ENCODE peak calls at places on chromosomes 3 and 15, in seven cellular contexts. One of them, this sample, is unnamed. For H3K4me1, the result is how much of the 10 kb centered on the place peaks cover.

GRCh38 chr3:43923101-43923979 is 232.6 kb downstream of the ABHD5 start:
- DNase-seq in fibroblast of lung: no peak
- DNase-seq in K562: no peak
- DNase-seq in neural progenitor cell: no peak
- DNase-seq in left lung: no peak
- DNase-seq in gastrocnemius medialis: no peak
- DNase-seq in adrenal gland: no peak
- DNase-seq in this sample: no peak

GRCh38 chr3:67595424-67595823 is 59.0 kb downstream of the SUCLG2 start:
- DNase-seq in left lung: no peak
- DNase-seq in fibroblast of lung: no peak
- DNase-seq in adrenal gland: no peak
- DNase-seq in K562: no peak
- DNase-seq in gastrocnemius medialis: no peak
- DNase-seq in neural progenitor cell: no peak
- DNase-seq in this sample: no peak

GRCh38 chr15:56205061-56205876 is 38.4 kb downstream of the RFX7 start:
- DNase-seq in fibroblast of lung: peak
- DNase-seq in gastrocnemius medialis: no peak
- DNase-seq in K562: no peak
- DNase-seq in left lung: no peak
- DNase-seq in adrenal gland: no peak
- DNase-seq in neural progenitor cell: no peak
- DNase-seq in this sample: no peak

GRCh38 chr3:170622369-170623159 is 36.7 kb upstream of the SLC7A14 start:
- DNase-seq in neural progenitor cell: no peak
- DNase-seq in gastrocnemius medialis: no peak
- DNase-seq in fibroblast of lung: peak
- DNase-seq in K562: peak
- DNase-seq in left lung: no peak
- DNase-seq in adrenal gland: peak
- DNase-seq in this sample: no peak

GRCh38 chr15:69037977-69038376 is 23.5 kb downstream of the NOX5 start:
- DNase-seq in neural progenitor cell: no peak
- DNase-seq in K562: no peak
- DNase-seq in gastrocnemius medialis: no peak
- DNase-seq in adrenal gland: no peak
- DNase-seq in left lung: no peak
- DNase-seq in fibroblast of lung: no peak
- DNase-seq in this sample: no peak

GRCh38 chr3:184238246-184238818 is 8.9 kb downstream of the VWA5B2 start:
- DNase-seq in gastrocnemius medialis: no peak
- DNase-seq in left lung: no peak
- DNase-seq in K562: no peak
- DNase-seq in neural progenitor cell: no peak
- DNase-seq in fibroblast of lung: no peak
- DNase-seq in adrenal gland: no peak
- DNase-seq in this sample: no peak

GRCh38 chr15:88385078-88385700 is 82.0 kb downstream of the MRPL46 start:
- DNase-seq in K562: no peak
- DNase-seq in left lung: no peak
- DNase-seq in fibroblast of lung: peak
- DNase-seq in adrenal gland: no peak
- DNase-seq in gastrocnemius medialis: no peak
- DNase-seq in neural progenitor cell: no peak
- DNase-seq in this sample: no peak

GRCh38 chr3:31943041-31943440 is 38.0 kb downstream of the OSBPL10 start:
- DNase-seq in neural progenitor cell: no peak
- DNase-seq in fibroblast of lung: no peak
- DNase-seq in left lung: no peak
- DNase-seq in K562: no peak
- DNase-seq in adrenal gland: no peak
- DNase-seq in gastrocnemius medialis: no peak
- DNase-seq in this sample: no peak

GRCh38 chr3:52783211-52783555 is 5.8 kb downstream of the ITIH1 start:
- DNase-seq in K562: no peak
- DNase-seq in adrenal gland: no peak
- DNase-seq in fibroblast of lung: no peak
- DNase-seq in gastrocnemius medialis: peak
- DNase-seq in neural progenitor cell: no peak
- DNase-seq in left lung: peak
- DNase-seq in this sample: no peak

GRCh38 chr15:24318981-24319380 is 356.6 kb upstream of the NPAP1 start:
- DNase-seq in neural progenitor cell: no peak
- DNase-seq in K562: no peak
- DNase-seq in fibroblast of lung: no peak
- DNase-seq in adrenal gland: no peak
- DNase-seq in left lung: no peak
- DNase-seq in gastrocnemius medialis: no peak
- DNase-seq in this sample: no peak

GRCh38 chr3:155704771-155705559 is 39.9 kb downstream of the PLCH1 start:
- DNase-seq in K562: no peak
- DNase-seq in adrenal gland: no peak
- DNase-seq in neural progenitor cell: peak
- DNase-seq in left lung: no peak
- DNase-seq in fibroblast of lung: peak
- DNase-seq in gastrocnemius medialis: no peak
- DNase-seq in this sample: no peak

GRCh38 chr15:97995881-97996603 is 35.5 kb downstream of the ARRDC4 start:
- DNase-seq in left lung: no peak
- DNase-seq in gastrocnemius medialis: no peak
- DNase-seq in K562: no peak
- DNase-seq in neural progenitor cell: peak
- DNase-seq in adrenal gland: peak
- DNase-seq in fibroblast of lung: peak
- DNase-seq in this sample: peak

GRCh38 chr3:95655363-95655986 is 1158.9 kb upstream of the EPHA6 start:
- DNase-seq in left lung: no peak
- DNase-seq in neural progenitor cell: no peak
- DNase-seq in fibroblast of lung: no peak
- DNase-seq in adrenal gland: no peak
- DNase-seq in gastrocnemius medialis: no peak
- DNase-seq in K562: no peak
- DNase-seq in this sample: no peak

GRCh38 chr3:10715886-10716285 is 100.1 kb upstream of the SLC6A11 start:
- DNase-seq in gastrocnemius medialis: no peak
- DNase-seq in K562: no peak
- DNase-seq in fibroblast of lung: no peak
- DNase-seq in left lung: no peak
- DNase-seq in adrenal gland: no peak
- DNase-seq in neural progenitor cell: no peak
- DNase-seq in this sample: no peak

GRCh38 chr3:159839561-159840379 is 148.9 kb upstream of the IL12A start:
- DNase-seq in neural progenitor cell: peak
- DNase-seq in left lung: peak
- DNase-seq in K562: no peak
- DNase-seq in fibroblast of lung: peak
- DNase-seq in adrenal gland: no peak
- DNase-seq in gastrocnemius medialis: no peak
- DNase-seq in this sample: no peak

GRCh38 chr3:149736180-149737100 is 15.8 kb downstream of the COMMD2 start:
- DNase-seq in K562: no peak
- DNase-seq in left lung: no peak
- DNase-seq in adrenal gland: no peak
- DNase-seq in neural progenitor cell: no peak
- DNase-seq in fibroblast of lung: peak
- DNase-seq in gastrocnemius medialis: no peak
- DNase-seq in this sample: no peak

GRCh38 chr15:66833803-66834202 is 131.8 kb downstream of the SMAD6 start:
- DNase-seq in left lung: no peak
- DNase-seq in gastrocnemius medialis: no peak
- DNase-seq in K562: no peak
- DNase-seq in adrenal gland: no peak
- DNase-seq in fibroblast of lung: no peak
- DNase-seq in neural progenitor cell: no peak
- DNase-seq in this sample: no peak

GRCh38 chr15:52139599-52140462 is 27.3 kb upstream of the BCL2L10 start:
- DNase-seq in gastrocnemius medialis: peak
- DNase-seq in fibroblast of lung: peak
- DNase-seq in neural progenitor cell: peak
- DNase-seq in adrenal gland: peak
- DNase-seq in K562: peak
- DNase-seq in left lung: peak
- DNase-seq in this sample: peak

GRCh38 chr3:161474691-161475090 is 21.9 kb upstream of the OTOL1 start:
- DNase-seq in fibroblast of lung: no peak
- DNase-seq in K562: no peak
- DNase-seq in gastrocnemius medialis: no peak
- DNase-seq in left lung: no peak
- DNase-seq in adrenal gland: peak
- DNase-seq in neural progenitor cell: no peak
- DNase-seq in this sample: no peak

GRCh38 chr3:61617041-61617440 is 55.7 kb downstream of the PTPRG start:
- DNase-seq in neural progenitor cell: no peak
- DNase-seq in K562: no peak
- DNase-seq in adrenal gland: no peak
- DNase-seq in left lung: no peak
- DNase-seq in fibroblast of lung: peak
- DNase-seq in gastrocnemius medialis: no peak
- DNase-seq in this sample: no peak

GRCh38 chr3:187994221-187995085 is 159.5 kb upstream of the LPP start:
- DNase-seq in neural progenitor cell: no peak
- DNase-seq in K562: no peak
- DNase-seq in fibroblast of lung: peak
- DNase-seq in left lung: no peak
- DNase-seq in gastrocnemius medialis: no peak
- DNase-seq in adrenal gland: no peak
- DNase-seq in this sample: no peak

GRCh38 chr15:37076543-37076942 is 23.8 kb downstream of the MEIS2 start:
- DNase-seq in neural progenitor cell: no peak
- DNase-seq in fibroblast of lung: peak
- DNase-seq in K562: no peak
- DNase-seq in adrenal gland: no peak
- DNase-seq in left lung: no peak
- DNase-seq in gastrocnemius medialis: no peak
- DNase-seq in this sample: no peak

GRCh38 chr3:60142009-60142408 is 1092.2 kb upstream of the CFAP20DC start:
- DNase-seq in fibroblast of lung: peak
- DNase-seq in left lung: no peak
- DNase-seq in adrenal gland: no peak
- DNase-seq in K562: no peak
- DNase-seq in neural progenitor cell: no peak
- DNase-seq in gastrocnemius medialis: no peak
- DNase-seq in this sample: no peak

GRCh38 chr15:91592586-91592985 is 260.9 kb upstream of the SLCO3A1 start:
- DNase-seq in fibroblast of lung: no peak
- DNase-seq in adrenal gland: no peak
- DNase-seq in K562: no peak
- DNase-seq in gastrocnemius medialis: no peak
- DNase-seq in left lung: no peak
- DNase-seq in neural progenitor cell: no peak
- DNase-seq in this sample: no peak

GRCh38 chr15:91593653-91594052 is 259.9 kb upstream of the SLCO3A1 start:
- DNase-seq in left lung: no peak
- DNase-seq in fibroblast of lung: no peak
- DNase-seq in adrenal gland: no peak
- DNase-seq in K562: no peak
- DNase-seq in neural progenitor cell: no peak
- DNase-seq in gastrocnemius medialis: no peak
- DNase-seq in this sample: no peak

GRCh38 chr15:91586542-91586941 is 267.0 kb upstream of the SLCO3A1 start:
- DNase-seq in adrenal gland: no peak
- DNase-seq in left lung: no peak
- DNase-seq in neural progenitor cell: no peak
- DNase-seq in K562: no peak
- DNase-seq in fibroblast of lung: no peak
- DNase-seq in gastrocnemius medialis: no peak
- DNase-seq in this sample: no peak

GRCh38 chr15:91593081-91593480 is 260.4 kb upstream of the SLCO3A1 start:
- DNase-seq in left lung: no peak
- DNase-seq in adrenal gland: no peak
- DNase-seq in fibroblast of lung: peak
- DNase-seq in neural progenitor cell: no peak
- DNase-seq in K562: no peak
- DNase-seq in gastrocnemius medialis: no peak
- DNase-seq in this sample: no peak

DNA sequence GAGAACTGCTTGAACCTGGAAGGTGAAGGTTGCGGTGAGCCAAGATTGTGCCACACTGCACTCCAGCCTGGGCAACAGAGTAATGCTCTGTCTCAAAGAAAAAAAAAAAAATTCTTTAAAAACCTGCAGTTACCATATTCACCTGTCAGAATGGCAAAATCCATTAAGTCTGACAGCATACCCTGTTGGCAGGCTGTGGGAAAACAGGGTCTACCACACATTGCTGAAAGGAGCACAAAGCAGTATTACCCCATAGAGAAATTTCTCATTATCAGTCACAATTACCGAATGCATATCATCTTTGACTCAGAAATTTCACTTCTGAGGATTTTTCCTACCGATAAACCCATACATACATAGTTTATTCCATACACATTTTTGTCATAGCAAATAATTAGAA is 264.1 kb upstream of the SLCO3A1 start:
- DNase-seq in K562: no peak
- DNase-seq in adrenal gland: no peak
- DNase-seq in gastrocnemius medialis: no peak
- DNase-seq in left lung: no peak
- DNase-seq in neural progenitor cell: no peak
- DNase-seq in fibroblast of lung: no peak
- DNase-seq in this sample: peak
- TF ChIP-seq CTCF in K562: peak
- TF ChIP-seq CTCF in adrenal gland: no peak
- TF ChIP-seq CTCF in gastrocnemius medialis: no peak
- TF ChIP-seq CTCF in left lung: no peak
- TF ChIP-seq CTCF in neural progenitor cell: peak
- TF ChIP-seq CTCF in fibroblast of lung: no peak
- TF ChIP-seq CTCF in this sample: no peak

GRCh38 chr3:46228259-46229222 is 13.7 kb upstream of the CCR3 start:
- DNase-seq in fibroblast of lung: peak
- DNase-seq in adrenal gland: no peak
- DNase-seq in gastrocnemius medialis: no peak
- DNase-seq in neural progenitor cell: no peak
- DNase-seq in K562: no peak
- DNase-seq in left lung: no peak
- DNase-seq in this sample: no peak
- H3K4me1 ChIP-seq in fibroblast of lung: under half
- H3K4me1 ChIP-seq in adrenal gland: under half
- H3K4me1 ChIP-seq in gastrocnemius medialis: under half
- H3K4me1 ChIP-seq in neural progenitor cell: under half
- H3K4me1 ChIP-seq in K562: under half
- H3K4me1 ChIP-seq in left lung: under half
- H3K4me1 ChIP-seq in this sample: under half

GRCh38 chr3:180265551-180265950 is 228.8 kb upstream of the PEX5L start:
- DNase-seq in left lung: no peak
- DNase-seq in gastrocnemius medialis: no peak
- DNase-seq in neural progenitor cell: no peak
- DNase-seq in adrenal gland: no peak
- DNase-seq in K562: no peak
- DNase-seq in fibroblast of lung: peak
- DNase-seq in this sample: no peak

GRCh38 chr3:180267202-180267843 is 230.6 kb upstream of the PEX5L start:
- DNase-seq in fibroblast of lung: no peak
- DNase-seq in K562: no peak
- DNase-seq in adrenal gland: no peak
- DNase-seq in left lung: no peak
- DNase-seq in neural progenitor cell: no peak
- DNase-seq in gastrocnemius medialis: no peak
- DNase-seq in this sample: no peak

GRCh38 chr3:180264479-180264878 is 227.7 kb upstream of the PEX5L start:
- DNase-seq in left lung: no peak
- DNase-seq in fibroblast of lung: no peak
- DNase-seq in K562: no peak
- DNase-seq in neural progenitor cell: no peak
- DNase-seq in adrenal gland: no peak
- DNase-seq in gastrocnemius medialis: no peak
- DNase-seq in this sample: no peak
- TF ChIP-seq CTCF in left lung: no peak
- TF ChIP-seq CTCF in fibroblast of lung: no peak
- TF ChIP-seq CTCF in K562: no peak
- TF ChIP-seq CTCF in neural progenitor cell: no peak
- TF ChIP-seq CTCF in adrenal gland: no peak
- TF ChIP-seq CTCF in gastrocnemius medialis: no peak
- TF ChIP-seq CTCF in this sample: no peak

GRCh38 chr15:101482526-101483371 is 6.8 kb downstream of the PCSK6 start:
- DNase-seq in gastrocnemius medialis: peak
- DNase-seq in K562: no peak
- DNase-seq in neural progenitor cell: no peak
- DNase-seq in fibroblast of lung: no peak
- DNase-seq in adrenal gland: no peak
- DNase-seq in left lung: no peak
- DNase-seq in this sample: no peak
- H3K4me1 ChIP-seq in gastrocnemius medialis: under half
- H3K4me1 ChIP-seq in K562: under half
- H3K4me1 ChIP-seq in neural progenitor cell: under half
- H3K4me1 ChIP-seq in fibroblast of lung: under half
- H3K4me1 ChIP-seq in adrenal gland: under half
- H3K4me1 ChIP-seq in left lung: under half
- H3K4me1 ChIP-seq in this sample: under half

This sample was measured in Caco-2.